ENCODE peak calls at places on chromosomes 1 and 21, in five cellular contexts. R is substantia nigra, W is Daoy, Q is NCI-H187 treated with DMSO at 0.1 percent for 48 hours, N is Caki2. U is an unnamed sample.

GRCh38 chr1:169704797-169705196 is 6.6 kb downstream of the SELL start:
- DNase-seq in R (no peak), W (no peak), Q (no peak), N (no peak), U (no peak)

GRCh38 chr1:160137216-160137862 is 14.1 kb upstream of the ATP1A4 start:
- DNase-seq in R (no peak), W (no peak), Q (no peak), N (no peak), U (no peak)

GRCh38 chr1:193417945-193418744 is 231.7 kb upstream of the B3GALT2 start:
- DNase-seq in R (no peak), W (peak), Q (no peak), N (no peak), U (no peak)

GRCh38 chr1:45266151-45266801 is 59.9 kb upstream of the ZSWIM5 start:
- DNase-seq in R (no peak), W (peak), Q (no peak), N (peak), U (no peak)

GRCh38 chr1:228012555-228012954 is 5.8 kb downstream of the WNT3A start:
- DNase-seq in R (no peak), W (no peak), Q (no peak), N (no peak), U (no peak)

GRCh38 chr21:14842641-14843040 is 222.2 kb downstream of the NRIP1 start:
- DNase-seq in R (no peak), W (no peak), Q (no peak), N (no peak), U (no peak)

GRCh38 chr1:119633575-119634325 is 14.3 kb downstream of the ZNF697 start:
- DNase-seq in R (no peak), W (no peak), Q (no peak), N (no peak), U (no peak)

GRCh38 chr1:29975036-29975694 is 738.8 kb downstream of the PTPRU start:
- DNase-seq in R (no peak), W (peak), Q (no peak), N (peak), U (peak)

GRCh38 chr1:207282496-207283380 is 38.7 kb upstream of the CD55 start:
- DNase-seq in R (no peak), W (peak), Q (no peak), N (peak), U (no peak)

GRCh38 chr1:111903858-111904449 is 85.5 kb downstream of the KCND3 start:
- DNase-seq in R (no peak), W (no peak), Q (no peak), N (no peak), U (no peak)

GRCh38 chr1:97063532-97063931 is 341.9 kb downstream of the PTBP2 start:
- DNase-seq in R (no peak), W (no peak), Q (no peak), N (no peak), U (no peak)

GRCh38 chr1:245010018-245010614 is 144.7 kb upstream of the KIF26B start:
- DNase-seq in R (no peak), W (no peak), Q (no peak), N (no peak), U (no peak)

GRCh38 chr1:107548276-107548675 is 407.4 kb downstream of the NTNG1 start:
- DNase-seq in R (no peak), W (peak), Q (no peak), N (no peak), U (no peak)

GRCh38 chr1:81681570-81681969 is 119.2 kb upstream of the ADGRL2 start:
- DNase-seq in R (no peak), W (no peak), Q (no peak), N (peak), U (no peak)

GRCh38 chr1:178612261-178612660 is 99.4 kb downstream of the TEX35 start:
- DNase-seq in R (no peak), W (no peak), Q (no peak), N (no peak), U (no peak)

GRCh38 chr1:237013608-237014007 is 9.4 kb upstream of the MT1HL1 start:
- DNase-seq in R (no peak), W (no peak), Q (no peak), N (peak), U (no peak)

GRCh38 chr1:20721117-20722061 is 3.6 kb upstream of the KIF17 start:
- DNase-seq in R (no peak), W (no peak), Q (no peak), N (no peak), U (no peak)

GRCh38 chr21:25639922-25640670 is 1.0 kb downstream of the JAM2 start:
- DNase-seq in R (peak), W (peak), Q (no peak), N (peak), U (peak)

GRCh38 chr1:159753386-159753785 is 27.4 kb upstream of the DUSP23 start:
- DNase-seq in R (no peak), W (no peak), Q (no peak), N (no peak), U (no peak)

GRCh38 chr1:178935610-178936009 is 64.7 kb upstream of the ANGPTL1 start:
- DNase-seq in R (no peak), W (no peak), Q (no peak), N (no peak), U (no peak)

GRCh38 chr1:23567629-23567995 is 8.3 kb upstream of the ID3 start:
- DNase-seq in R (no peak), W (no peak), Q (no peak), N (no peak), U (no peak)

GRCh38 chr1:78229344-78229743 is 183.6 kb downstream of the GIPC2 start:
- DNase-seq in R (no peak), W (peak), Q (no peak), N (no peak), U (peak)

GRCh38 chr21:46153259-46154154 is 1.9 kb downstream of the FTCD start:
- DNase-seq in R (peak), W (peak), Q (no peak), N (no peak), U (peak)

GRCh38 chr1:121417289-121417955 is 232.6 kb downstream of the SRGAP2C start:
- DNase-seq in R (no peak), W (peak), Q (no peak), N (no peak), U (no peak)

GRCh38 chr1:91759076-91759475 is 126.9 kb downstream of the TGFBR3 start:
- DNase-seq in R (no peak), W (no peak), Q (no peak), N (no peak), U (no peak)

GRCh38 chr1:203166192-203166940 is 9.3 kb downstream of the MYBPH start:
- DNase-seq in R (no peak), W (no peak), Q (no peak), N (no peak), U (no peak)

GRCh38 chr1:162070094-162070748 is 730 bp downstream of the NOS1AP start:
- DNase-seq in R (no peak), W (peak), Q (no peak), N (peak), U (no peak)

GRCh38 chr1:84174051-84174556 is 30.0 kb downstream of the PRKACB start:
- DNase-seq in R (no peak), W (peak), Q (no peak), N (peak), U (peak)

GRCh38 chr1:235124111-235124510 is 4.5 kb downstream of the TOMM20 start:
- DNase-seq in R (no peak), W (no peak), Q (no peak), N (no peak), U (no peak)

GRCh38 chr1:204983121-204983520 is 59.9 kb upstream of the CNTN2 start:
- DNase-seq in R (no peak), W (no peak), Q (no peak), N (no peak), U (no peak)

GRCh38 chr1:61097326-61097725 is 15.0 kb downstream of the NFIA start:
- DNase-seq in R (no peak), W (peak), Q (no peak), N (no peak), U (peak)

GRCh38 chr1:176517484-176517883 is 54.5 kb downstream of the PAPPA2 start:
- DNase-seq in R (no peak), W (no peak), Q (no peak), N (peak), U (no peak)

GRCh38 chr1:154400381-154400801 is 4.8 kb upstream of the IL6R start:
- DNase-seq in R (no peak), W (no peak), Q (no peak), N (no peak), U (no peak)

GRCh38 chr1:2564006-2564814 is 8.0 kb downstream of the TNFRSF14 start:
- DNase-seq in R (no peak), W (no peak), Q (no peak), N (no peak), U (no peak)

GRCh38 chr1:168137515-168137821 is 738 bp upstream of the GPR161 start:
- DNase-seq in R (no peak), W (no peak), Q (no peak), N (no peak), U (no peak)

GRCh38 chr21:46116189-46116845 is 18.4 kb downstream of the COL6A2 start:
- DNase-seq in R (no peak), W (no peak), Q (no peak), N (no peak), U (no peak)

GRCh38 chr1:98323396-98323795 is 338.1 kb upstream of the SNX7 start:
- DNase-seq in R (no peak), W (peak), Q (no peak), N (no peak), U (peak)

GRCh38 chr1:53643061-53643880 is 95.7 kb downstream of the GLIS1 start:
- DNase-seq in R (no peak), W (no peak), Q (no peak), N (no peak), U (no peak)

GRCh38 chr1:8118031-8118451 is 91.9 kb upstream of the ERRFI1 start:
- DNase-seq in R (no peak), W (peak), Q (no peak), N (no peak), U (no peak)